ENCODE peak calls at places on chromosomes 16 and 17, in six cellular contexts. One of them, this sample, is unnamed.

GRCh38 chr17:51630101-51630671 is 369.8 kb downstream of the UTP18 start:
- DNase-seq in stimulated activated naive CD8-positive, alpha-beta T cell treated with anti-CD3 and anti-CD28 coated beads, Interleukin-15, Interleukin-2, amounts not matched to agents 100 U/mL and 50 U/mL, for 24 hours: no peak
- DNase-seq in nephron progenitor cell: no peak
- DNase-seq in NCI-H2029 treated with DMSO at 0.1 percent for 48 hours: no peak
- DNase-seq in stimulated activated CD8-positive, alpha-beta memory T cell treated with anti-CD3 and anti-CD28 coated beads, Interleukin-7, amount 100 ng/mL, for 1 hour: no peak
- DNase-seq in neural progenitor cell: no peak
- DNase-seq in this sample: no peak

GRCh38 chr16:50335198-50335958 is 33.4 kb downstream of the BRD7 start:
- DNase-seq in stimulated activated naive CD8-positive, alpha-beta T cell treated with anti-CD3 and anti-CD28 coated beads, Interleukin-15, Interleukin-2, amounts not matched to agents 100 U/mL and 50 U/mL, for 24 hours: no peak
- DNase-seq in nephron progenitor cell: no peak
- DNase-seq in NCI-H2029 treated with DMSO at 0.1 percent for 48 hours: no peak
- DNase-seq in stimulated activated CD8-positive, alpha-beta memory T cell treated with anti-CD3 and anti-CD28 coated beads, Interleukin-7, amount 100 ng/mL, for 1 hour: no peak
- DNase-seq in neural progenitor cell: no peak
- DNase-seq in this sample: no peak

GRCh38 chr16:82699262-82699661 is 72.5 kb downstream of the CDH13 start:
- DNase-seq in stimulated activated naive CD8-positive, alpha-beta T cell treated with anti-CD3 and anti-CD28 coated beads, Interleukin-15, Interleukin-2, amounts not matched to agents 100 U/mL and 50 U/mL, for 24 hours: no peak
- DNase-seq in nephron progenitor cell: no peak
- DNase-seq in NCI-H2029 treated with DMSO at 0.1 percent for 48 hours: no peak
- DNase-seq in stimulated activated CD8-positive, alpha-beta memory T cell treated with anti-CD3 and anti-CD28 coated beads, Interleukin-7, amount 100 ng/mL, for 1 hour: no peak
- DNase-seq in neural progenitor cell: no peak
- DNase-seq in this sample: no peak

GRCh38 chr16:7345423-7345822 is 12.8 kb downstream of the RBFOX1 start:
- DNase-seq in stimulated activated naive CD8-positive, alpha-beta T cell treated with anti-CD3 and anti-CD28 coated beads, Interleukin-15, Interleukin-2, amounts not matched to agents 100 U/mL and 50 U/mL, for 24 hours: no peak
- DNase-seq in nephron progenitor cell: no peak
- DNase-seq in NCI-H2029 treated with DMSO at 0.1 percent for 48 hours: no peak
- DNase-seq in stimulated activated CD8-positive, alpha-beta memory T cell treated with anti-CD3 and anti-CD28 coated beads, Interleukin-7, amount 100 ng/mL, for 1 hour: no peak
- DNase-seq in neural progenitor cell: no peak
- DNase-seq in this sample: no peak

GRCh38 chr16:68244481-68244902 is 681 bp upstream of the PLA2G15 start:
- DNase-seq in stimulated activated naive CD8-positive, alpha-beta T cell treated with anti-CD3 and anti-CD28 coated beads, Interleukin-15, Interleukin-2, amounts not matched to agents 100 U/mL and 50 U/mL, for 24 hours: no peak
- DNase-seq in nephron progenitor cell: no peak
- DNase-seq in NCI-H2029 treated with DMSO at 0.1 percent for 48 hours: no peak
- DNase-seq in stimulated activated CD8-positive, alpha-beta memory T cell treated with anti-CD3 and anti-CD28 coated beads, Interleukin-7, amount 100 ng/mL, for 1 hour: no peak
- DNase-seq in neural progenitor cell: no peak
- DNase-seq in this sample: no peak

GRCh38 chr17:74998783-74999182 is 11.4 kb downstream of the CDR2L start:
- DNase-seq in stimulated activated naive CD8-positive, alpha-beta T cell treated with anti-CD3 and anti-CD28 coated beads, Interleukin-15, Interleukin-2, amounts not matched to agents 100 U/mL and 50 U/mL, for 24 hours: no peak
- DNase-seq in nephron progenitor cell: no peak
- DNase-seq in NCI-H2029 treated with DMSO at 0.1 percent for 48 hours: no peak
- DNase-seq in stimulated activated CD8-positive, alpha-beta memory T cell treated with anti-CD3 and anti-CD28 coated beads, Interleukin-7, amount 100 ng/mL, for 1 hour: no peak
- DNase-seq in neural progenitor cell: no peak
- DNase-seq in this sample: no peak

GRCh38 chr17:28967240-28968135 is 16.2 kb upstream of the PHF12 start:
- DNase-seq in stimulated activated naive CD8-positive, alpha-beta T cell treated with anti-CD3 and anti-CD28 coated beads, Interleukin-15, Interleukin-2, amounts not matched to agents 100 U/mL and 50 U/mL, for 24 hours: no peak
- DNase-seq in nephron progenitor cell: peak
- DNase-seq in NCI-H2029 treated with DMSO at 0.1 percent for 48 hours: no peak
- DNase-seq in stimulated activated CD8-positive, alpha-beta memory T cell treated with anti-CD3 and anti-CD28 coated beads, Interleukin-7, amount 100 ng/mL, for 1 hour: no peak
- DNase-seq in neural progenitor cell: peak
- DNase-seq in this sample: no peak

GRCh38 chr17:67528751-67529436 is 151.8 kb downstream of the PITPNC1 start:
- DNase-seq in stimulated activated naive CD8-positive, alpha-beta T cell treated with anti-CD3 and anti-CD28 coated beads, Interleukin-15, Interleukin-2, amounts not matched to agents 100 U/mL and 50 U/mL, for 24 hours: no peak
- DNase-seq in nephron progenitor cell: peak
- DNase-seq in NCI-H2029 treated with DMSO at 0.1 percent for 48 hours: peak
- DNase-seq in stimulated activated CD8-positive, alpha-beta memory T cell treated with anti-CD3 and anti-CD28 coated beads, Interleukin-7, amount 100 ng/mL, for 1 hour: no peak
- DNase-seq in neural progenitor cell: peak
- DNase-seq in this sample: no peak

GRCh38 chr17:78722101-78722761 is 59.8 kb downstream of the CYTH1 start:
- DNase-seq in stimulated activated naive CD8-positive, alpha-beta T cell treated with anti-CD3 and anti-CD28 coated beads, Interleukin-15, Interleukin-2, amounts not matched to agents 100 U/mL and 50 U/mL, for 24 hours: no peak
- DNase-seq in nephron progenitor cell: no peak
- DNase-seq in NCI-H2029 treated with DMSO at 0.1 percent for 48 hours: no peak
- DNase-seq in stimulated activated CD8-positive, alpha-beta memory T cell treated with anti-CD3 and anti-CD28 coated beads, Interleukin-7, amount 100 ng/mL, for 1 hour: no peak
- DNase-seq in neural progenitor cell: peak
- DNase-seq in this sample: no peak

GRCh38 chr17:233473-233941 is 52.1 kb upstream of the DOC2B start:
- DNase-seq in stimulated activated naive CD8-positive, alpha-beta T cell treated with anti-CD3 and anti-CD28 coated beads, Interleukin-15, Interleukin-2, amounts not matched to agents 100 U/mL and 50 U/mL, for 24 hours: no peak
- DNase-seq in nephron progenitor cell: no peak
- DNase-seq in NCI-H2029 treated with DMSO at 0.1 percent for 48 hours: no peak
- DNase-seq in stimulated activated CD8-positive, alpha-beta memory T cell treated with anti-CD3 and anti-CD28 coated beads, Interleukin-7, amount 100 ng/mL, for 1 hour: no peak
- DNase-seq in neural progenitor cell: no peak
- DNase-seq in this sample: no peak

GRCh38 chr16:66623755-66624154 is 19.3 kb downstream of the CMTM3 start:
- DNase-seq in stimulated activated naive CD8-positive, alpha-beta T cell treated with anti-CD3 and anti-CD28 coated beads, Interleukin-15, Interleukin-2, amounts not matched to agents 100 U/mL and 50 U/mL, for 24 hours: no peak
- DNase-seq in nephron progenitor cell: no peak
- DNase-seq in NCI-H2029 treated with DMSO at 0.1 percent for 48 hours: no peak
- DNase-seq in stimulated activated CD8-positive, alpha-beta memory T cell treated with anti-CD3 and anti-CD28 coated beads, Interleukin-7, amount 100 ng/mL, for 1 hour: no peak
- DNase-seq in neural progenitor cell: no peak
- DNase-seq in this sample: no peak

GRCh38 chr17:57715981-57716380 is 29.1 kb downstream of the CCDC182 start:
- DNase-seq in stimulated activated naive CD8-positive, alpha-beta T cell treated with anti-CD3 and anti-CD28 coated beads, Interleukin-15, Interleukin-2, amounts not matched to agents 100 U/mL and 50 U/mL, for 24 hours: no peak
- DNase-seq in nephron progenitor cell: no peak
- DNase-seq in NCI-H2029 treated with DMSO at 0.1 percent for 48 hours: no peak
- DNase-seq in stimulated activated CD8-positive, alpha-beta memory T cell treated with anti-CD3 and anti-CD28 coated beads, Interleukin-7, amount 100 ng/mL, for 1 hour: no peak
- DNase-seq in neural progenitor cell: no peak
- DNase-seq in this sample: no peak

GRCh38 chr17:33154869-33155455 is 138.1 kb downstream of the ASIC2 start:
- DNase-seq in stimulated activated naive CD8-positive, alpha-beta T cell treated with anti-CD3 and anti-CD28 coated beads, Interleukin-15, Interleukin-2, amounts not matched to agents 100 U/mL and 50 U/mL, for 24 hours: no peak
- DNase-seq in nephron progenitor cell: no peak
- DNase-seq in NCI-H2029 treated with DMSO at 0.1 percent for 48 hours: no peak
- DNase-seq in stimulated activated CD8-positive, alpha-beta memory T cell treated with anti-CD3 and anti-CD28 coated beads, Interleukin-7, amount 100 ng/mL, for 1 hour: no peak
- DNase-seq in neural progenitor cell: no peak
- DNase-seq in this sample: no peak

GRCh38 chr17:69235338-69236058 is 6.9 kb upstream of the ABCA10 start:
- DNase-seq in stimulated activated naive CD8-positive, alpha-beta T cell treated with anti-CD3 and anti-CD28 coated beads, Interleukin-15, Interleukin-2, amounts not matched to agents 100 U/mL and 50 U/mL, for 24 hours: peak
- DNase-seq in nephron progenitor cell: peak
- DNase-seq in NCI-H2029 treated with DMSO at 0.1 percent for 48 hours: peak
- DNase-seq in stimulated activated CD8-positive, alpha-beta memory T cell treated with anti-CD3 and anti-CD28 coated beads, Interleukin-7, amount 100 ng/mL, for 1 hour: peak
- DNase-seq in neural progenitor cell: peak
- DNase-seq in this sample: peak

GRCh38 chr16:56351481-56351880 is 73.9 kb downstream of the AMFR start:
- DNase-seq in stimulated activated naive CD8-positive, alpha-beta T cell treated with anti-CD3 and anti-CD28 coated beads, Interleukin-15, Interleukin-2, amounts not matched to agents 100 U/mL and 50 U/mL, for 24 hours: no peak
- DNase-seq in nephron progenitor cell: no peak
- DNase-seq in NCI-H2029 treated with DMSO at 0.1 percent for 48 hours: no peak
- DNase-seq in stimulated activated CD8-positive, alpha-beta memory T cell treated with anti-CD3 and anti-CD28 coated beads, Interleukin-7, amount 100 ng/mL, for 1 hour: no peak
- DNase-seq in neural progenitor cell: no peak
- DNase-seq in this sample: no peak

GRCh38 chr17:40314557-40314953 is 5.6 kb downstream of the RARA start:
- DNase-seq in stimulated activated naive CD8-positive, alpha-beta T cell treated with anti-CD3 and anti-CD28 coated beads, Interleukin-15, Interleukin-2, amounts not matched to agents 100 U/mL and 50 U/mL, for 24 hours: peak
- DNase-seq in nephron progenitor cell: no peak
- DNase-seq in NCI-H2029 treated with DMSO at 0.1 percent for 48 hours: peak
- DNase-seq in stimulated activated CD8-positive, alpha-beta memory T cell treated with anti-CD3 and anti-CD28 coated beads, Interleukin-7, amount 100 ng/mL, for 1 hour: peak
- DNase-seq in neural progenitor cell: no peak
- DNase-seq in this sample: peak

GRCh38 chr16:1613240-1613639 is 1.1 kb downstream of the CRAMP1 start:
- DNase-seq in stimulated activated naive CD8-positive, alpha-beta T cell treated with anti-CD3 and anti-CD28 coated beads, Interleukin-15, Interleukin-2, amounts not matched to agents 100 U/mL and 50 U/mL, for 24 hours: peak
- DNase-seq in nephron progenitor cell: peak
- DNase-seq in NCI-H2029 treated with DMSO at 0.1 percent for 48 hours: no peak
- DNase-seq in stimulated activated CD8-positive, alpha-beta memory T cell treated with anti-CD3 and anti-CD28 coated beads, Interleukin-7, amount 100 ng/mL, for 1 hour: no peak
- DNase-seq in neural progenitor cell: peak
- DNase-seq in this sample: no peak

GRCh38 chr17:8593830-8594229 is 36.7 kb downstream of the MYH10 start:
- DNase-seq in stimulated activated naive CD8-positive, alpha-beta T cell treated with anti-CD3 and anti-CD28 coated beads, Interleukin-15, Interleukin-2, amounts not matched to agents 100 U/mL and 50 U/mL, for 24 hours: no peak
- DNase-seq in nephron progenitor cell: no peak
- DNase-seq in NCI-H2029 treated with DMSO at 0.1 percent for 48 hours: no peak
- DNase-seq in stimulated activated CD8-positive, alpha-beta memory T cell treated with anti-CD3 and anti-CD28 coated beads, Interleukin-7, amount 100 ng/mL, for 1 hour: no peak
- DNase-seq in neural progenitor cell: no peak
- DNase-seq in this sample: no peak

GRCh38 chr17:10247806-10248334 is 49.5 kb upstream of the GAS7 start:
- DNase-seq in stimulated activated naive CD8-positive, alpha-beta T cell treated with anti-CD3 and anti-CD28 coated beads, Interleukin-15, Interleukin-2, amounts not matched to agents 100 U/mL and 50 U/mL, for 24 hours: no peak
- DNase-seq in nephron progenitor cell: no peak
- DNase-seq in NCI-H2029 treated with DMSO at 0.1 percent for 48 hours: no peak
- DNase-seq in stimulated activated CD8-positive, alpha-beta memory T cell treated with anti-CD3 and anti-CD28 coated beads, Interleukin-7, amount 100 ng/mL, for 1 hour: no peak
- DNase-seq in neural progenitor cell: no peak
- DNase-seq in this sample: no peak

GRCh38 chr17:50847566-50847965 is 12.2 kb downstream of the WFIKKN2 start:
- DNase-seq in stimulated activated naive CD8-positive, alpha-beta T cell treated with anti-CD3 and anti-CD28 coated beads, Interleukin-15, Interleukin-2, amounts not matched to agents 100 U/mL and 50 U/mL, for 24 hours: no peak
- DNase-seq in nephron progenitor cell: no peak
- DNase-seq in NCI-H2029 treated with DMSO at 0.1 percent for 48 hours: no peak
- DNase-seq in stimulated activated CD8-positive, alpha-beta memory T cell treated with anti-CD3 and anti-CD28 coated beads, Interleukin-7, amount 100 ng/mL, for 1 hour: no peak
- DNase-seq in neural progenitor cell: no peak
- DNase-seq in this sample: no peak

GRCh38 chr16:75019007-75019406 is 20.2 kb downstream of the ZNRF1 start:
- DNase-seq in stimulated activated naive CD8-positive, alpha-beta T cell treated with anti-CD3 and anti-CD28 coated beads, Interleukin-15, Interleukin-2, amounts not matched to agents 100 U/mL and 50 U/mL, for 24 hours: no peak
- DNase-seq in nephron progenitor cell: no peak
- DNase-seq in NCI-H2029 treated with DMSO at 0.1 percent for 48 hours: no peak
- DNase-seq in stimulated activated CD8-positive, alpha-beta memory T cell treated with anti-CD3 and anti-CD28 coated beads, Interleukin-7, amount 100 ng/mL, for 1 hour: no peak
- DNase-seq in neural progenitor cell: no peak
- DNase-seq in this sample: no peak

GRCh38 chr17:27759528-27759927 is 40.8 kb downstream of the NOS2 start:
- DNase-seq in stimulated activated naive CD8-positive, alpha-beta T cell treated with anti-CD3 and anti-CD28 coated beads, Interleukin-15, Interleukin-2, amounts not matched to agents 100 U/mL and 50 U/mL, for 24 hours: no peak
- DNase-seq in nephron progenitor cell: no peak
- DNase-seq in NCI-H2029 treated with DMSO at 0.1 percent for 48 hours: no peak
- DNase-seq in stimulated activated CD8-positive, alpha-beta memory T cell treated with anti-CD3 and anti-CD28 coated beads, Interleukin-7, amount 100 ng/mL, for 1 hour: no peak
- DNase-seq in neural progenitor cell: no peak
- DNase-seq in this sample: no peak

GRCh38 chr16:79076039-79076767 is 524.3 kb downstream of the MAF start:
- DNase-seq in stimulated activated naive CD8-positive, alpha-beta T cell treated with anti-CD3 and anti-CD28 coated beads, Interleukin-15, Interleukin-2, amounts not matched to agents 100 U/mL and 50 U/mL, for 24 hours: peak
- DNase-seq in nephron progenitor cell: no peak
- DNase-seq in NCI-H2029 treated with DMSO at 0.1 percent for 48 hours: no peak
- DNase-seq in stimulated activated CD8-positive, alpha-beta memory T cell treated with anti-CD3 and anti-CD28 coated beads, Interleukin-7, amount 100 ng/mL, for 1 hour: no peak
- DNase-seq in neural progenitor cell: no peak
- DNase-seq in this sample: no peak

GRCh38 chr16:71467810-71468209 is 5.8 kb upstream of the ZNF23 start:
- DNase-seq in stimulated activated naive CD8-positive, alpha-beta T cell treated with anti-CD3 and anti-CD28 coated beads, Interleukin-15, Interleukin-2, amounts not matched to agents 100 U/mL and 50 U/mL, for 24 hours: peak
- DNase-seq in nephron progenitor cell: peak
- DNase-seq in NCI-H2029 treated with DMSO at 0.1 percent for 48 hours: no peak
- DNase-seq in stimulated activated CD8-positive, alpha-beta memory T cell treated with anti-CD3 and anti-CD28 coated beads, Interleukin-7, amount 100 ng/mL, for 1 hour: no peak
- DNase-seq in neural progenitor cell: peak
- DNase-seq in this sample: no peak

GRCh38 chr16:89026121-89026612 is 49.2 kb upstream of the CBFA2T3 start:
- DNase-seq in stimulated activated naive CD8-positive, alpha-beta T cell treated with anti-CD3 and anti-CD28 coated beads, Interleukin-15, Interleukin-2, amounts not matched to agents 100 U/mL and 50 U/mL, for 24 hours: peak
- DNase-seq in nephron progenitor cell: no peak
- DNase-seq in NCI-H2029 treated with DMSO at 0.1 percent for 48 hours: no peak
- DNase-seq in stimulated activated CD8-positive, alpha-beta memory T cell treated with anti-CD3 and anti-CD28 coated beads, Interleukin-7, amount 100 ng/mL, for 1 hour: no peak
- DNase-seq in neural progenitor cell: no peak
- DNase-seq in this sample: no peak

GRCh38 chr17:73612074-73612473 is 32.2 kb downstream of the SDK2 start:
- DNase-seq in stimulated activated naive CD8-positive, alpha-beta T cell treated with anti-CD3 and anti-CD28 coated beads, Interleukin-15, Interleukin-2, amounts not matched to agents 100 U/mL and 50 U/mL, for 24 hours: no peak
- DNase-seq in nephron progenitor cell: no peak
- DNase-seq in NCI-H2029 treated with DMSO at 0.1 percent for 48 hours: no peak
- DNase-seq in stimulated activated CD8-positive, alpha-beta memory T cell treated with anti-CD3 and anti-CD28 coated beads, Interleukin-7, amount 100 ng/mL, for 1 hour: no peak
- DNase-seq in neural progenitor cell: no peak
- DNase-seq in this sample: no peak

This sample was measured in LNCaP clone FGC.